ENCODE peak calls at places on chromosomes 1 and 21, in eight cellular contexts. A is IMR-90, E is kidney, B is H9, I is RWPE2, C is psoas muscle, N is right atrium auricular region, P is upper lobe of right lung. Z is an unnamed sample. For H3K4me1, the result is how much of the 10 kb centered on the place peaks cover.

GRCh38 chr1:152906023-152906565 is 2.3 kb upstream of the IVL start:
- DNase-seq in B (no peak), N (no peak), I (peak), E (no peak), P (no peak), A (peak), C (no peak), Z (no peak)

GRCh38 chr1:6084781-6085495 is 39.2 kb downstream of the KCNAB2 start:
- DNase-seq in E (no peak), I (no peak), N (no peak), B (no peak), A (no peak), P (no peak), C (no peak), Z (no peak)

GRCh38 chr1:180912211-180912800 is 391 bp upstream of the KIAA1614 start:
- DNase-seq in N (no peak), P (peak), I (no peak), A (peak), E (no peak), B (peak), C (no peak), Z (peak)

GRCh38 chr1:38152351-38153082 is 105.9 kb upstream of the POU3F1 start:
- DNase-seq in B (no peak), E (no peak), C (no peak), P (no peak), A (no peak), N (no peak), I (no peak), Z (no peak)

GRCh38 chr1:12530462-12531168 is 87.4 kb downstream of the DHRS3 start:
- DNase-seq in E (no peak), A (no peak), B (no peak), P (peak), I (no peak), C (no peak), N (no peak), Z (no peak)

GRCh38 chr1:96416690-96417444 is 304.7 kb upstream of the PTBP2 start:
- DNase-seq in B (no peak), A (peak), I (no peak), E (no peak), P (no peak), C (no peak), N (no peak), Z (no peak)

GRCh38 chr1:116878804-116879477 is 30.8 kb upstream of the PTGFRN start:
- DNase-seq in A (peak), N (no peak), C (peak), I (peak), E (no peak), B (peak), P (no peak), Z (peak)

GRCh38 chr1:25217015-25217414 is 15.3 kb downstream of the SYF2 start:
- DNase-seq in C (no peak), A (no peak), B (no peak), P (no peak), I (no peak), N (no peak), E (no peak), Z (no peak)

GRCh38 chr1:172477741-172478140 is 33.9 kb upstream of the PIGC start:
- DNase-seq in P (no peak), N (no peak), E (no peak), I (no peak), B (no peak), A (no peak), C (no peak), Z (no peak)

GRCh38 chr21:26965091-26965566 is 1.8 kb downstream of the ADAMTS5 start:
- DNase-seq in P (no peak), C (no peak), N (no peak), I (peak), A (no peak), E (no peak), B (no peak), Z (no peak)

GRCh38 chr1:241250465-241250864 is 106.5 kb downstream of the RGS7 start:
- DNase-seq in B (no peak), C (no peak), E (no peak), P (no peak), A (no peak), I (no peak), N (no peak), Z (no peak)

GRCh38 chr1:40773748-40774265 is 9.8 kb upstream of the KCNQ4 start:
- DNase-seq in E (no peak), C (no peak), N (no peak), B (no peak), I (no peak), A (no peak), P (no peak), Z (no peak)

GRCh38 chr21:29238052-29238966 is 60.4 kb upstream of the BACH1 start:
- DNase-seq in N (no peak), P (no peak), A (peak), B (no peak), C (no peak), I (no peak), E (no peak), Z (no peak)

GRCh38 chr1:78047131-78047530 is 1.4 kb downstream of the GIPC2 start:
- DNase-seq in I (no peak), P (no peak), A (no peak), C (no peak), B (no peak), N (no peak), E (no peak), Z (no peak)

GRCh38 chr1:20840731-20841130 is 53.6 kb upstream of the HP1BP3 start:
- DNase-seq in B (no peak), A (no peak), E (no peak), N (no peak), I (no peak), C (no peak), P (no peak), Z (no peak)

GRCh38 chr1:169106921-169107672 is 607 bp downstream of the ATP1B1 start:
- DNase-seq in P (peak), A (peak), C (peak), B (no peak), N (no peak), E (peak), I (no peak), Z (no peak)

GRCh38 chr1:55636691-55637090 is 421.5 kb upstream of the USP24 start:
- DNase-seq in N (no peak), B (no peak), P (no peak), E (no peak), A (peak), C (no peak), I (no peak), Z (no peak)

GRCh38 chr21:34519013-34519412 is 7.0 kb upstream of the KCNE1 start:
- DNase-seq in P (no peak), I (no peak), N (no peak), B (no peak), A (no peak), E (no peak), C (no peak), Z (no peak)

GRCh38 chr1:215900684-215901083 is 333.6 kb downstream of the KCTD3 start:
- DNase-seq in N (no peak), P (no peak), I (no peak), B (no peak), E (no peak), C (no peak), A (no peak), Z (no peak)

GRCh38 chr1:235098991-235099390 is 29.6 kb downstream of the TOMM20 start:
- DNase-seq in B (no peak), P (no peak), I (no peak), C (no peak), A (no peak), E (no peak), N (peak), Z (no peak)

GRCh38 chr1:162259859-162260455 is 116.7 kb downstream of the SPATA46 start:
- DNase-seq in I (no peak), E (no peak), C (no peak), A (no peak), B (no peak), P (no peak), N (no peak), Z (no peak)

GRCh38 chr1:60978421-60979357 is 103.7 kb upstream of the NFIA start:
- DNase-seq in P (no peak), E (no peak), C (peak), A (peak), I (no peak), N (no peak), B (peak), Z (no peak)

GRCh38 chr1:208253177-208253576 is 9.0 kb upstream of the PLXNA2 start:
- DNase-seq in P (no peak), N (no peak), E (no peak), B (no peak), A (no peak), C (no peak), I (no peak), Z (no peak)

GRCh38 chr1:32239790-32240139 is 7.3 kb upstream of the FAM167B start:
- DNase-seq in I (no peak), P (no peak), A (no peak), C (peak), B (no peak), E (peak), N (no peak), Z (no peak)

GRCh38 chr1:87572891-87573290 is 244.2 kb downstream of the LMO4 start:
- DNase-seq in P (no peak), A (no peak), C (no peak), I (no peak), B (no peak), E (no peak), N (no peak), Z (no peak)

GRCh38 chr1:3029991-3030662 is 8.9 kb downstream of the ACTRT2 start:
- DNase-seq in I (no peak), C (peak), E (peak), A (no peak), P (peak), B (peak), N (no peak), Z (peak)

DNA sequence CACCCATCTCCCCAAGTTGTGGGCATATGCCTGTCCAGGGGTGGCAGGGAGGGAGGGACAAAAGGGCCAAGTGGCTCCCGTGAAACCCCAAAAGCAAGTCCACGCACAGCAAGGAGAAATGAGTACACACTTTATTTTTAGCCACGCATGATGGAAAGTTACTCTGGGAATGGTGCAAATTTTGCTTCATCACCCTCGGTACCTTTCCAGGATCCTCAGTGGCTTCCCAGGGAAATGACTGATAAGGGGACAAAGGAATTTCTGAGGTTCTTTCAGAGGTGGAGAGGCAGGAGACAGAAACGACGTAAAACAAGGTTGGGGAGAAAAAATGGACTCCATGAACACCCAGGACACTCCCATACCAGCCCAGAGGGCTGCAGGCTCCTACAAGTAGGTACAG is 65.8 kb downstream of the SSBP3 start:
- DNase-seq in P (no peak), E (no peak), C (no peak), B (no peak), N (no peak), I (no peak), A (no peak), Z (no peak)
- H3K4me1 ChIP-seq in P (under half), E (under half), C (half or more), B (under half), N (under half), I (under half), A (under half), Z (half or more)

GRCh38 chr1:160103658-160104519 is 5.5 kb upstream of the IGSF8 start:
- DNase-seq in C (no peak), P (peak), N (no peak), A (no peak), I (no peak), E (no peak), B (no peak), Z (no peak)
- H3K27ac ChIP-seq in C (peak), P (no peak), N (no peak), A (no peak), I (no peak), E (no peak), B (no peak), Z (peak)

GRCh38 chr1:93980881-93981280 is 71.7 kb upstream of the GCLM start:
- DNase-seq in E (no peak), B (no peak), N (no peak), A (no peak), I (no peak), P (no peak), C (no peak), Z (no peak)

GRCh38 chr1:93977546-93977945 is 68.3 kb upstream of the GCLM start:
- DNase-seq in I (no peak), P (no peak), C (no peak), B (no peak), E (no peak), N (no peak), A (peak), Z (no peak)

GRCh38 chr1:93979718-93980319 is 70.6 kb upstream of the GCLM start:
- DNase-seq in E (peak), P (no peak), N (no peak), I (no peak), A (peak), C (no peak), B (no peak), Z (no peak)

GRCh38 chr1:93979040-93979717 is 69.9 kb upstream of the GCLM start:
- DNase-seq in B (no peak), I (no peak), C (no peak), A (no peak), P (no peak), E (no peak), N (no peak), Z (no peak)

GRCh38 chr1:93980320-93980744 is 71.1 kb upstream of the GCLM start:
- DNase-seq in B (peak), E (no peak), N (no peak), A (no peak), I (no peak), C (no peak), P (no peak), Z (no peak)
- TF ChIP-seq CTCF in B (peak), E (no peak), N (peak), A (peak), I (no peak), C (no peak), P (no peak), Z (no peak)

GRCh38 chr1:52905376-52905698 is 16.2 kb downstream of the ECHDC2 start:
- DNase-seq in P (no peak), B (no peak), E (no peak), I (no peak), N (no peak), A (no peak), C (peak), Z (no peak)

GRCh38 chr1:52906135-52906603 is 15.4 kb downstream of the ECHDC2 start:
- DNase-seq in P (no peak), E (no peak), N (no peak), B (no peak), C (peak), A (no peak), I (no peak), Z (no peak)

GRCh38 chr1:52899445-52899894 is 22.1 kb downstream of the ECHDC2 start:
- DNase-seq in I (no peak), C (no peak), N (no peak), P (no peak), A (no peak), E (no peak), B (no peak), Z (no peak)

GRCh38 chr1:52904590-52905375 is 16.8 kb downstream of the ECHDC2 start:
- DNase-seq in C (no peak), E (no peak), I (no peak), N (no peak), A (no peak), P (no peak), B (peak), Z (no peak)

DNA sequence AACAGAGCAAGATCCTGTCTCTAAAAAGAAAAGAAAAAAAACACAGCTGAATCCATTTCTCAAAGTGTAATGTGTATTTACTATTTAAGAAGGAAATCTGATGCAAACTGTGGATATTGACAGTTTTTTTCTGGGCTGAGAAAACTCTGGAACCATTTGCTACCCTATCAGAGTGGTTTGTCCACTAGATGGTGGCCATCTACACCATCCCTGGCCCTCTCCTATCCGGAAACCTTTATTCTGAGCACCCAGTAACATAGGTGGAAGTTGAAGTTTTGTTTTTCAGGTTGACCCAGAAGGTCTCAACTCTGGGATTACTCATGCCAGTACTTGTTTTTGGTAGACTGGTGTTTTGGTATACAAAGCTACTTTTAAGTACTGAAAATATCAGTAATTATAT is 20.2 kb downstream of the ECHDC2 start:
- DNase-seq in P (no peak), I (no peak), B (no peak), E (no peak), N (no peak), C (no peak), A (no peak), Z (no peak)
- H3K4me1 ChIP-seq in P (under half), I (under half), B (under half), E (under half), N (under half), C (under half), A (under half), Z (under half)

DNA sequence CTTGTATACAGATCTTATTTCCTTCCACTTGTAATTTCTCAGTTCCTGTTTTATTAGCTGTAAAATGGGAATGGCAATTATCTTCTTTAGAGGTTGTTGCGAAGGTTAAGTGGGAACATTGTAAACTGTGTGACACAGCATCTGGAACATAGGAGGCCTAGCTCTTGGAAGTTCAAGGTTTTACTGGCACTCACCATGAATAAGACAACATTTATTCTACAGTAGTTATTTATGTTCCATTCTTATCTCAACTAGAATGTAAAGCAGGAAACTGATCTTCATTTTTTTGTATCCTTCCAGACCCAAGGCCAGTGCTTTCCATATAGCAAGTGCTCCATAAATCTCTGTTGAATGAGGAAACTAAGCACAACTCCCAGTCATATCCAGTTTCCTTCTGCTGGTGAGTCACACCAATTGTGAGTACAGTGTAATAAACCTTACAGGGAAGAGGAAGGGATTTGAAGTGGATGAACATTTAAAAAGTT is 1.4 kb downstream of the BCL10 start:
- DNase-seq in P (no peak), E (no peak), I (no peak), B (no peak), A (peak), C (no peak), N (no peak), Z (no peak)
- H3K27ac ChIP-seq in P (peak), E (peak), I (peak), B (no peak), A (no peak), C (peak), N (peak), Z (peak)

Z was measured in tibial artery.